ENCODE peak calls at places on chromosomes 4 and X, in five cellular contexts. One of them, this sample, is unnamed.

GRCh38 chrX:997631-998137 is 214.8 kb downstream of the CRLF2 start:
- DNase-seq in sigmoid colon: no peak
- DNase-seq in ovary: no peak
- DNase-seq in lower leg skin: no peak
- DNase-seq in testis: no peak
- DNase-seq in this sample: no peak

GRCh38 chr4:95215991-95216605 is 332.7 kb downstream of the UNC5C start:
- DNase-seq in sigmoid colon: no peak
- DNase-seq in ovary: no peak
- DNase-seq in lower leg skin: no peak
- DNase-seq in testis: no peak
- DNase-seq in this sample: no peak

GRCh38 chr4:108861339-108861738 is 98.5 kb upstream of the ETNPPL start:
- DNase-seq in sigmoid colon: no peak
- DNase-seq in ovary: no peak
- DNase-seq in lower leg skin: no peak
- DNase-seq in testis: peak; percentile 16
- DNase-seq in this sample: no peak

GRCh38 chr4:40418430-40419230 is 83.5 kb downstream of the CHRNA9 start:
- DNase-seq in sigmoid colon: no peak
- DNase-seq in ovary: no peak
- DNase-seq in lower leg skin: no peak
- DNase-seq in testis: no peak
- DNase-seq in this sample: no peak

GRCh38 chr4:39565925-39566630 is 38.8 kb upstream of the UGDH start:
- DNase-seq in sigmoid colon: no peak
- DNase-seq in ovary: no peak
- DNase-seq in lower leg skin: no peak
- DNase-seq in testis: no peak
- DNase-seq in this sample: no peak

GRCh38 chrX:153924149-153924861 is 1.8 kb downstream of the ARHGAP4 start:
- DNase-seq in sigmoid colon: no peak
- DNase-seq in ovary: peak; percentile 64
- DNase-seq in lower leg skin: no peak
- DNase-seq in testis: peak; percentile 67
- DNase-seq in this sample: no peak

GRCh38 chrX:153900806-153901752 is 3.4 kb upstream of the AVPR2 start:
- DNase-seq in sigmoid colon: peak; percentile 86
- DNase-seq in ovary: no peak
- DNase-seq in lower leg skin: peak; percentile 24
- DNase-seq in testis: peak; percentile 44
- DNase-seq in this sample: peak; percentile 64

GRCh38 chr4:25970241-25970675 is 56.2 kb downstream of the SMIM20 start:
- DNase-seq in sigmoid colon: peak; percentile 69
- DNase-seq in ovary: no peak
- DNase-seq in lower leg skin: no peak
- DNase-seq in testis: no peak
- DNase-seq in this sample: no peak

GRCh38 chrX:14802943-14803710 is 69.7 kb downstream of the FANCB start:
- DNase-seq in sigmoid colon: no peak
- DNase-seq in ovary: no peak
- DNase-seq in lower leg skin: no peak
- DNase-seq in testis: no peak
- DNase-seq in this sample: no peak

GRCh38 chr4:123127218-123127617 is 204.8 kb upstream of the NUDT6 start:
- DNase-seq in sigmoid colon: no peak
- DNase-seq in ovary: no peak
- DNase-seq in lower leg skin: no peak
- DNase-seq in testis: no peak
- DNase-seq in this sample: no peak

GRCh38 chrX:119640621-119641020 is 34.4 kb upstream of the NKRF start:
- DNase-seq in sigmoid colon: no peak
- DNase-seq in ovary: no peak
- DNase-seq in lower leg skin: no peak
- DNase-seq in testis: no peak
- DNase-seq in this sample: no peak

GRCh38 chr4:158934996-158935669 is 166.3 kb downstream of the FNIP2 start:
- DNase-seq in sigmoid colon: no peak
- DNase-seq in ovary: no peak
- DNase-seq in lower leg skin: no peak
- DNase-seq in testis: no peak
- DNase-seq in this sample: no peak

GRCh38 chrX:140709421-140709846 is at the start of gene LINC00632:
- DNase-seq in sigmoid colon: no peak
- DNase-seq in ovary: no peak
- DNase-seq in lower leg skin: no peak
- DNase-seq in testis: no peak
- DNase-seq in this sample: no peak

GRCh38 chr4:141102367-141102766 is 30.9 kb downstream of the RNF150 start:
- DNase-seq in sigmoid colon: no peak
- DNase-seq in ovary: no peak
- DNase-seq in lower leg skin: no peak
- DNase-seq in testis: no peak
- DNase-seq in this sample: no peak

GRCh38 chrX:69025802-69026301 is 139.4 kb downstream of the PJA1 start:
- DNase-seq in sigmoid colon: no peak
- DNase-seq in ovary: no peak
- DNase-seq in lower leg skin: no peak
- DNase-seq in testis: no peak
- DNase-seq in this sample: no peak

GRCh38 chr4:37885496-37885895 is 5.4 kb upstream of the TBC1D1 start:
- DNase-seq in sigmoid colon: peak; percentile 92
- DNase-seq in ovary: no peak
- DNase-seq in lower leg skin: no peak
- DNase-seq in testis: no peak
- DNase-seq in this sample: peak; percentile 77

GRCh38 chrX:18548996-18549395 is 122.9 kb downstream of the RS1 start:
- DNase-seq in sigmoid colon: no peak
- DNase-seq in ovary: no peak
- DNase-seq in lower leg skin: no peak
- DNase-seq in testis: no peak
- DNase-seq in this sample: no peak

GRCh38 chr4:124515591-124515990 is 196.9 kb downstream of the ANKRD50 start:
- DNase-seq in sigmoid colon: no peak
- DNase-seq in ovary: no peak
- DNase-seq in lower leg skin: no peak
- DNase-seq in testis: no peak
- DNase-seq in this sample: no peak

GRCh38 chr4:75195111-75195510 is 262.2 kb downstream of the PARM1 start:
- DNase-seq in sigmoid colon: no peak
- DNase-seq in ovary: no peak
- DNase-seq in lower leg skin: no peak
- DNase-seq in testis: no peak
- DNase-seq in this sample: no peak

GRCh38 chrX:67426946-67427345 is 116.9 kb upstream of the AR start:
- DNase-seq in sigmoid colon: no peak
- DNase-seq in ovary: no peak
- DNase-seq in lower leg skin: no peak
- DNase-seq in testis: no peak
- DNase-seq in this sample: no peak

GRCh38 chr4:186192068-186192751 is 843 bp downstream of the CYP4V2 start:
- DNase-seq in sigmoid colon: peak; percentile 81
- DNase-seq in ovary: no peak
- DNase-seq in lower leg skin: peak; percentile 26
- DNase-seq in testis: peak; percentile 71
- DNase-seq in this sample: peak; percentile 46
- TF ChIP-seq POLR2A in sigmoid colon: peak; percentile 17
- TF ChIP-seq POLR2A in ovary: peak; percentile 31
- TF ChIP-seq POLR2A in lower leg skin: no peak
- TF ChIP-seq POLR2A in testis: no peak
- TF ChIP-seq POLR2A in this sample: no peak

GRCh38 chrX:136909706-136910564 is 29.4 kb upstream of the RBMX start:
- DNase-seq in sigmoid colon: peak; percentile 96
- DNase-seq in ovary: peak; percentile 82
- DNase-seq in lower leg skin: peak; percentile 91
- DNase-seq in testis: peak; percentile 89
- DNase-seq in this sample: peak; percentile 86

GRCh38 chrX:136910565-136911040 is 30.1 kb upstream of the RBMX start:
- DNase-seq in sigmoid colon: no peak
- DNase-seq in ovary: no peak
- DNase-seq in lower leg skin: no peak
- DNase-seq in testis: no peak
- DNase-seq in this sample: no peak

GRCh38 chrX:136907626-136908025 is 27.1 kb upstream of the RBMX start:
- DNase-seq in sigmoid colon: no peak
- DNase-seq in ovary: no peak
- DNase-seq in lower leg skin: no peak
- DNase-seq in testis: peak; percentile 50
- DNase-seq in this sample: no peak

GRCh38 chrX:136906921-136907510 is 26.5 kb upstream of the RBMX start:
- DNase-seq in sigmoid colon: no peak
- DNase-seq in ovary: no peak
- DNase-seq in lower leg skin: no peak
- DNase-seq in testis: no peak
- DNase-seq in this sample: no peak

GRCh38 chrX:136909119-136909705 is 28.7 kb upstream of the RBMX start:
- DNase-seq in sigmoid colon: peak; percentile 95
- DNase-seq in ovary: peak; percentile 86
- DNase-seq in lower leg skin: peak; percentile 66
- DNase-seq in testis: peak; percentile 78
- DNase-seq in this sample: peak; percentile 86
- TF ChIP-seq POLR2A in sigmoid colon: no peak
- TF ChIP-seq POLR2A in ovary: no peak
- TF ChIP-seq POLR2A in lower leg skin: no peak
- TF ChIP-seq POLR2A in testis: no peak
- TF ChIP-seq POLR2A in this sample: no peak

GRCh38 chr4:576991-577498 is 950 bp upstream of the TMEM271 start:
- DNase-seq in sigmoid colon: no peak
- DNase-seq in ovary: no peak
- DNase-seq in lower leg skin: no peak
- DNase-seq in testis: no peak
- DNase-seq in this sample: no peak
- TF ChIP-seq POLR2A in sigmoid colon: no peak
- TF ChIP-seq POLR2A in ovary: no peak
- TF ChIP-seq POLR2A in lower leg skin: no peak
- TF ChIP-seq POLR2A in testis: no peak
- TF ChIP-seq POLR2A in this sample: no peak

GRCh38 chr4:89497517-89498308 is 190.1 kb upstream of the GPRIN3 start:
- DNase-seq in sigmoid colon: no peak
- DNase-seq in ovary: no peak
- DNase-seq in lower leg skin: no peak
- DNase-seq in testis: no peak
- DNase-seq in this sample: no peak
- TF ChIP-seq POLR2A in sigmoid colon: no peak
- TF ChIP-seq POLR2A in ovary: no peak
- TF ChIP-seq POLR2A in lower leg skin: no peak
- TF ChIP-seq POLR2A in testis: no peak
- TF ChIP-seq POLR2A in this sample: no peak

GRCh38 chr4:6988016-6988715 is 55.0 kb upstream of the TADA2B start:
- DNase-seq in sigmoid colon: no peak
- DNase-seq in ovary: no peak
- DNase-seq in lower leg skin: no peak
- DNase-seq in testis: peak; percentile 59
- DNase-seq in this sample: no peak

GRCh38 chr4:6984611-6985115 is 58.5 kb upstream of the TADA2B start:
- DNase-seq in sigmoid colon: no peak
- DNase-seq in ovary: no peak
- DNase-seq in lower leg skin: no peak
- DNase-seq in testis: peak; percentile 65
- DNase-seq in this sample: no peak

GRCh38 chr4:6986067-6986780 is 56.9 kb upstream of the TADA2B start:
- DNase-seq in sigmoid colon: peak; percentile 78
- DNase-seq in ovary: no peak
- DNase-seq in lower leg skin: peak; percentile 59
- DNase-seq in testis: peak; percentile 71
- DNase-seq in this sample: no peak

GRCh38 chr4:6987566-6987920 is 55.6 kb upstream of the TADA2B start:
- DNase-seq in sigmoid colon: no peak
- DNase-seq in ovary: no peak
- DNase-seq in lower leg skin: peak; percentile 46
- DNase-seq in testis: no peak
- DNase-seq in this sample: no peak

DNA sequence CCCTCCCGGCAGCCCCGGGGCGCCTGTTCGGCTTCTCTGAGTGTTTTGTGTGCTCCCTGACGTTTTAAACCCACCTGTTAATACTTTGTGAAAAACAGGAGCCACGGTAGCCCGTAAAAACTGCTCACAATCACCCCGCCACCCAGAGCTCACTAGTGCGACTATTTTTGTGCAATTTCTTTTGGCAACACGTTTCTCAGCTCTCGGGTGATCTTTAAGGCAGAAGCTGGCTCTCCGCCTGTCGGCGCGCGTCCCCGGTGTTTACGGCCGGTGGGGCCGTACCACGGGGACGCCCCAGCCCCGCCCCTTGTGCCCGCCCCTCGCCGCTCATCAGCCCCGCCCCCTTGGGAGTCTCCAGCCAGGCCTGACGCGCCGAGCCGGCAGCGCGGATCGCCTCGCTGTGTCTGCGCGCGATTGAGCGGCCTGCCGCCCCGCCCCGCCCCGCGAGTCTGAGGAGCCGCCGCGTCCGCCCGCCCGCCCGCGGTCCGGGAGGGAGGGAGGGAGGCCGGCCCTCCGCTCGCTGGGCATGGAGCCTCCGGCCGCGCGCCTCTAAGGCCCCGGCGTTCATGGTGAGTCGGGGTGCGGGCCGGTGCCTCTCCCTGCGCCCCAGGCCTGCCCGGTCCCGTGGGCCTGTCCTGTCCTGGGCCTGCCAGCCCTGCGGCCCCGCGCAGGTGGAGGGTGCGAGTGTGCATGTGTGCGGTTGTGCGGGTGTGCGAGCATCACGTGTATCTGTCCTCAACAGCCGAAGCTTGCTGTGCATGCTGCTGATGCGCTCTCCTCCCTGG is 56.2 kb upstream of the TADA2B start:
- DNase-seq in sigmoid colon: peak; percentile 97
- DNase-seq in ovary: peak; percentile 97
- DNase-seq in lower leg skin: peak; percentile 92
- DNase-seq in testis: peak; percentile 97
- DNase-seq in this sample: peak; percentile 95
- TF ChIP-seq POLR2A in sigmoid colon: peak; percentile 80
- TF ChIP-seq POLR2A in ovary: peak; percentile 83
- TF ChIP-seq POLR2A in lower leg skin: no peak
- TF ChIP-seq POLR2A in testis: no peak
- TF ChIP-seq POLR2A in this sample: peak; percentile 66

DNA sequence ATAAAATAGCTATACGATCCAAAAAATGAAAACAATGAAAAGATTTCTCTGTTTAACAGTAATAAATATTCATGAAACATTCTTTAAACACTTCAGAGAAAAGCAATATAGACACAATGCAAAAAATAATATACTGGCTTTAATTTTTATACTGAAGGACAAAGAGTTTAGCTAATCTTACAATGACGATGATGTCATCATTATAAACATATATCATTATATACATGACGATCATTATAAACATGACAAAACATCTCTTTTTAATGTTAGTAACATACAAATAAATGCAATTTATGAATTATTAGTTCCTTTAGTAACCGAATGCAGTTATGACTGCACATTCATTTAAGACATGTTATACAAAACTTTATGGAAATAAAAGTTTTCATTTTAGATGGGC is 1434.6 kb downstream of the PCDH18 start:
- DNase-seq in sigmoid colon: no peak
- DNase-seq in ovary: no peak
- DNase-seq in lower leg skin: no peak
- DNase-seq in testis: no peak
- DNase-seq in this sample: no peak
- TF ChIP-seq POLR2A in sigmoid colon: no peak
- TF ChIP-seq POLR2A in ovary: no peak
- TF ChIP-seq POLR2A in lower leg skin: no peak
- TF ChIP-seq POLR2A in testis: no peak
- TF ChIP-seq POLR2A in this sample: no peak

This sample was measured in uterus.